ENCODE peak calls at places on chromosome 16, in four cellular contexts. U, W, M and X are unnamed samples.

GRCh38 chr16:20084624-20085226 is 11.0 kb upstream of the GPR139 start:
- DNase-seq in U (no peak), W (no peak), M (no peak), X (no peak)

GRCh38 chr16:87320510-87321227 is 3.5 kb upstream of the C16orf95 start:
- DNase-seq in U (no peak), W (no peak), M (no peak), X (no peak)

GRCh38 chr16:80569440-80570105 is 28.8 kb downstream of the DYNLRB2 start:
- DNase-seq in U (no peak), W (no peak), M (peak), X (peak)

GRCh38 chr16:26456074-26456473 is 610.7 kb upstream of the C16orf82 start:
- DNase-seq in U (no peak), W (no peak), M (no peak), X (no peak)

GRCh38 chr16:48561960-48562393 is 48.0 kb downstream of the N4BP1 start:
- DNase-seq in U (peak), W (no peak), M (no peak), X (peak)

GRCh38 chr16:65457084-65457483 is 335.2 kb upstream of the CDH11 start:
- DNase-seq in U (no peak), W (no peak), M (no peak), X (no peak)

GRCh38 chr16:55056585-55057520 is 126.2 kb downstream of the IRX5 start:
- DNase-seq in U (no peak), W (no peak), M (no peak), X (no peak)

GRCh38 chr16:67212766-67213165 is 13.8 kb downstream of the ELMO3 start:
- DNase-seq in U (no peak), W (no peak), M (peak), X (peak)

GRCh38 chr16:71567931-71568330 is 9.0 kb downstream of the TAT start:
- DNase-seq in U (no peak), W (no peak), M (no peak), X (no peak)

GRCh38 chr16:9003322-9003721 is 39.6 kb upstream of the USP7 start:
- DNase-seq in U (no peak), W (peak), M (no peak), X (no peak)

GRCh38 chr16:67933805-67934204 is 2.1 kb upstream of the CTRL start:
- DNase-seq in U (no peak), W (no peak), M (no peak), X (no peak)

GRCh38 chr16:27691717-27692116 is 141.8 kb downstream of the KATNIP start:
- DNase-seq in U (peak), W (no peak), M (no peak), X (no peak)

GRCh38 chr16:19765860-19766553 is 47.9 kb downstream of the IQCK start:
- DNase-seq in U (peak), W (no peak), M (no peak), X (no peak)

GRCh38 chr16:30903596-30903995 is 7.2 kb downstream of the CTF1 start:
- DNase-seq in U (peak), W (no peak), M (no peak), X (no peak)

GRCh38 chr16:64858076-64858475 is 263.8 kb downstream of the CDH11 start:
- DNase-seq in U (no peak), W (no peak), M (no peak), X (no peak)

GRCh38 chr16:3282103-3282746 is 1.1 kb upstream of the ZNF263 start:
- DNase-seq in U (no peak), W (peak), M (no peak), X (no peak)

GRCh38 chr16:53080345-53081031 is 25.7 kb downstream of the CHD9 start:
- DNase-seq in U (peak), W (no peak), M (peak), X (peak)

GRCh38 chr16:67000384-67001158 is 12.2 kb downstream of the CES4A start:
- DNase-seq in U (peak), W (peak), M (no peak), X (no peak)

GRCh38 chr16:5678371-5678770 is 580.8 kb upstream of the EEF2KMT start:
- DNase-seq in U (no peak), W (no peak), M (peak), X (no peak)

GRCh38 chr16:89847056-89847929 is 19.0 kb downstream of the SPIRE2 start:
- DNase-seq in U (no peak), W (peak), M (no peak), X (no peak)

GRCh38 chr16:85151603-85152413 is 39.5 kb upstream of the CIBAR2 start:
- DNase-seq in U (peak), W (peak), M (peak), X (peak)

GRCh38 chr16:81035975-81036750 is 521 bp downstream of the ATMIN start:
- DNase-seq in U (no peak), W (peak), M (peak), X (peak)